ENCODE peak calls at places on chromosomes 2 and 18, in six cellular contexts. G is upper lobe of left lung, F is Peyer's patch, Y is right lobe of liver, V is tibial nerve, E is heart right ventricle. S is an unnamed sample. For H3K4me1 and H3K9me3, the result is how much of the 10 kb centered on the place peaks cover.

GRCh38 chr2:100840519-100840918 is 20.6 kb downstream of the NPAS2 start:
- DNase-seq in G (no peak), F (no peak), Y (no peak), V (no peak), E (no peak), S (no peak)

GRCh38 chr2:239898292-239898925 is 126.7 kb downstream of the NDUFA10 start:
- DNase-seq in G (no peak), F (no peak), Y (peak), V (no peak), E (no peak), S (no peak)

GRCh38 chr2:182592691-182593393 is 123.2 kb upstream of the DNAJC10 start:
- DNase-seq in G (no peak), F (no peak), Y (no peak), V (no peak), E (no peak), S (no peak)

GRCh38 chr2:47250576-47251403 is 95.7 kb upstream of the STPG4 start:
- DNase-seq in G (no peak), F (no peak), Y (no peak), V (no peak), E (no peak), S (no peak)

GRCh38 chr18:62325806-62326645 is 916 bp downstream of the TNFRSF11A start:
- DNase-seq in G (peak), F (peak), Y (no peak), V (no peak), E (no peak), S (peak)

GRCh38 chr18:68104036-68104435 is 587.5 kb upstream of the DSEL start:
- DNase-seq in G (no peak), F (no peak), Y (no peak), V (no peak), E (no peak), S (no peak)

GRCh38 chr2:70420005-70420580 is 118.2 kb upstream of the FAM136A start:
- DNase-seq in G (no peak), F (no peak), Y (no peak), V (no peak), E (no peak), S (no peak)

GRCh38 chr2:157362627-157363026 is 37.0 kb upstream of the ERMN start:
- DNase-seq in G (no peak), F (no peak), Y (no peak), V (no peak), E (no peak), S (no peak)

GRCh38 chr2:56234241-56234640 is 50.5 kb downstream of the CCDC85A start:
- DNase-seq in G (no peak), F (no peak), Y (no peak), V (no peak), E (no peak), S (no peak)

GRCh38 chr2:44672431-44672830 is 269.1 kb upstream of the SIX3 start:
- DNase-seq in G (no peak), F (no peak), Y (no peak), V (no peak), E (no peak), S (no peak)

GRCh38 chr2:238272156-238272555 is 16.3 kb downstream of the PER2 start:
- DNase-seq in G (no peak), F (no peak), Y (no peak), V (no peak), E (no peak), S (no peak)

GRCh38 chr18:46449033-46449432 is 208.0 kb downstream of the LOXHD1 start:
- DNase-seq in G (no peak), F (no peak), Y (no peak), V (no peak), E (no peak), S (no peak)

GRCh38 chr2:47724221-47724981 is 58.5 kb upstream of the MSH6 start:
- DNase-seq in G (no peak), F (no peak), Y (no peak), V (no peak), E (no peak), S (no peak)

GRCh38 chr2:67251741-67252140 is 145.4 kb upstream of the ETAA1 start:
- DNase-seq in G (no peak), F (no peak), Y (no peak), V (no peak), E (no peak), S (no peak)

GRCh38 chr2:143261986-143262784 is 133.0 kb downstream of the ARHGAP15 start:
- DNase-seq in G (peak), F (no peak), Y (no peak), V (no peak), E (no peak), S (no peak)

GRCh38 chr2:71326968-71327367 is 4.6 kb upstream of the ZNF638 start:
- DNase-seq in G (no peak), F (no peak), Y (no peak), V (no peak), E (no peak), S (no peak)

GRCh38 chr2:196330645-196331044 is 159.3 kb upstream of the STK17B start:
- DNase-seq in G (no peak), F (no peak), Y (no peak), V (no peak), E (no peak), S (no peak)

GRCh38 chr18:3703732-3704176 is 253.8 kb downstream of the TGIF1 start:
- DNase-seq in G (peak), F (peak), Y (peak), V (peak), E (peak), S (peak)

GRCh38 chr2:47058061-47058931 is 96.8 kb downstream of the STPG4 start:
- DNase-seq in G (peak), F (no peak), Y (no peak), V (no peak), E (no peak), S (no peak)

GRCh38 chr2:12742891-12743290 is 26.2 kb downstream of the TRIB2 start:
- DNase-seq in G (no peak), F (no peak), Y (no peak), V (no peak), E (no peak), S (no peak)

GRCh38 chr2:203683932-203684556 is 22.4 kb upstream of the CD28 start:
- DNase-seq in G (peak), F (no peak), Y (no peak), V (no peak), E (no peak), S (peak)

GRCh38 chr18:11752116-11752911 is 63.2 kb downstream of the GNAL start:
- DNase-seq in G (no peak), F (no peak), Y (no peak), V (no peak), E (no peak), S (peak)

GRCh38 chr2:43495727-43496126 is 100.1 kb downstream of the THADA start:
- DNase-seq in G (no peak), F (no peak), Y (no peak), V (no peak), E (no peak), S (no peak)

GRCh38 chr18:23126352-23127056 is 8.8 kb upstream of the CABLES1 start:
- DNase-seq in G (no peak), F (peak), Y (no peak), V (no peak), E (no peak), S (no peak)

GRCh38 chr18:54762386-54762785 is 65.9 kb upstream of the RAB27B start:
- DNase-seq in G (no peak), F (no peak), Y (no peak), V (no peak), E (no peak), S (no peak)

GRCh38 chr2:46096272-46096671 is 200.9 kb upstream of the EPAS1 start:
- DNase-seq in G (no peak), F (no peak), Y (no peak), V (no peak), E (no peak), S (no peak)

GRCh38 chr2:201220102-201220570 is 37.2 kb downstream of the CASP10 start:
- DNase-seq in G (peak), F (no peak), Y (no peak), V (no peak), E (peak), S (peak)

GRCh38 chr18:25704096-25704870 is 352.3 kb upstream of the ZNF521 start:
- DNase-seq in G (no peak), F (no peak), Y (no peak), V (no peak), E (no peak), S (no peak)

GRCh38 chr2:174586896-174587295 is 10.7 kb downstream of the WIPF1 start:
- DNase-seq in G (no peak), F (no peak), Y (no peak), V (no peak), E (no peak), S (no peak)

GRCh38 chr18:35619941-35620340 is 38.4 kb downstream of the GALNT1 start:
- DNase-seq in G (no peak), F (no peak), Y (no peak), V (no peak), E (no peak), S (no peak)

GRCh38 chr2:25878361-25879132 is at the start of gene ASXL2:
- DNase-seq in G (peak), F (peak), Y (peak), V (peak), E (peak), S (peak)
- TF ChIP-seq CTCF in G (no peak), F (no peak), Y (no peak), V (no peak), E (peak), S (no peak)

GRCh38 chr2:29273704-29274611 is 158.7 kb downstream of the CLIP4 start:
- DNase-seq in G (no peak), F (no peak), Y (no peak), V (no peak), E (no peak), S (no peak)
- H3K4me1 ChIP-seq in G (under half), F (under half), Y (under half), V (under half), E (under half), S (under half)

DNA sequence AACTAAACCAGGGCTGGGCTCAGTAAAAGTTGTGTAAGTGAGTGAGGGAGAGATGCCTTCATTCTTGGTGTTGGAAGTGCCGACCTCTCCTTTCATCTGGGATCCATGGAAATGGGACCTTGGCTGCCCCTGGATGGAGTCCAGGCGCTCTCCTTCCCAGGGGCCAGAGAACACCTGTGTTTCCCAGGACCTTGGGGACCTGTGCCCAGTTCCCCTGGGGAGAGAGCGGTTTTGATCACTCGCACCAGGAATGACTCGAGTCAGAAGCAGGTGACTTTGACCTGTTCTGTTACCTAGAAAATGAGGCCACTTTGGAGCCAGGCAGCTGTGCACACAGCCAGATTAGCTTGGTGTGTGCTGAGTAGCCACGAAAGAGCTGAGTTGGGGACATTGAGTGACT is 97.3 kb downstream of the SH3BP4 start:
- DNase-seq in G (no peak), F (no peak), Y (peak), V (no peak), E (no peak), S (no peak)
- H3K9me3 ChIP-seq in G (under half), F (under half), Y (under half), V (under half), E (under half), S (under half)

DNA sequence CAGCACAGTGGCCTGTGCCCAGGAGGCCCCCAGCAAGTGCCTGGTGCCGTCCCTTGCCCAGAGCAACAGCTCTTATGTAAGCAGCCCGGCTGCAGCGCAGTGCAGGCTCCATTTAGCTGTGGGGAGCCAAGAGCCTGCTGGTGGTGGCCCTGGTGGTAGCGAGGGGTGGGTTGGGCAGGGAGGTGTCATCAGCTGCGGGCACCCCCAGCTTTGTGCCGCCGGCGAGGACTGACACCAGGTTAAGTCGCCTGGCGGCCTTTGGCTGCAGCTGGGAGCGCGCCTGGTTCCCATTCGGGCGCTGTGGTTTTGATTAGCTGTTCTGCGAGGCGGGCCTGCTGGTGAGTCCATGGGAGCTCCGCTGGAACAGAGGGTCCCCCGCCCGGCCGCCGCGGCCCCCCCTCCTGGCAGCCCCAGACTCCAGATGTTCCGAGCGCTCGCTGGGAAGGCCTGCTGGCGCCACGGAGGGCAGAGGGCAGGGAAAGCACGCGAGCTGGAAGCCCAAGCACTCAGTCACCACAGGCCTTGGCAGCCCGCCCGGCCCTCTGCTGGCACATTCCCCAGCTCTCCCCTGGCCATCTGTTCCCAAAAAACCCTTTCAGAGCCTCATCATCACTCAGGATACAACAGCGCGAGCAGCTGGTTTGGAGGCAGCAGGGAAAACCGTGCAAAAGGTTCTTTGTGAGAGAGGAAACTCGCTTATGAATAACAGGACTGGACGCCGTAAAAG is 18.4 kb downstream of the ATOH8 start:
- DNase-seq in G (peak), F (peak), Y (peak), V (peak), E (peak), S (peak)
- TF ChIP-seq CTCF in G (peak), F (no peak), Y (no peak), V (peak), E (peak), S (peak)

DNA sequence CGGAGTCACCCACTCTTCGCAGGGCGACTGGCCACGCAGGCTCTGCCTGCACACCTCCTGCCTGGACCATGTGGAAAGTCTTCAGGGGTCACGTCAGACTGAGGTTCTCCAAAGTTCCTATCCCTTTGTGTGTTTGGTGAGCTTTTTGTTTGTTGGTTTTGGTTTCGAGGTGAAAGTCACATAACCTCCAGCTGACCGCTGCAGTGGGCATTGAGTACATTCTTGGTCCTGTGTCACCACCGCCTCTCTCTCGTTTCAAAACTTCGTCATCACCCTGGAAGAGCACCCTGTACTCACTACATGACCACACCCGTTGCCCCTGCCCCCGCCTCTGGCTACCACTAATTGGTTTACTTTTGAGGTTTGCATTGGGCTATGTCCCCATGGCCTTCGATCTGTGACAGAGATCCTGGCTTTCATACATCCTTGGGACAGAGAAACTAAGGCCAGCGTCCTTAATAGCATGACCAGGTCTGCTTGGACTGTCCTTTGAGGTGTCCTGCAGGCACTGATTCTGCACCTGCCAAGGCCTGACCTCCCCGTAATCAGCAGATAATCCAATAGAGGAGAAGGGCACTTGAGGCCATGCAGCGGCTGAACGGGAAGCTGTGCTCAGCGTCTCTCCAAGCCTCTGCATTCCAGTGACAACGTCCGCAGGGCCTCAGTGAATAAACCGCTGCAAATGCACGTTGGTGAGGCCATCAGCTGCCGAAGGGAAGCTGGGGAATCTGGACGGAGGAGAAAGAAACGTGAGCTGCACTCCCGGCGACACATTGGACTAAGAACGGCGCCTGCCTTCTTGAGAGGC is 46.8 kb downstream of the SH3BP4 start:
- DNase-seq in G (peak), F (peak), Y (peak), V (no peak), E (no peak), S (peak)
- H3K4me1 ChIP-seq in G (under half), F (under half), Y (under half), V (under half), E (under half), S (half or more)

GRCh38 chr18:44464401-44465185 is 216.1 kb upstream of the SETBP1 start:
- DNase-seq in G (no peak), F (no peak), Y (no peak), V (no peak), E (no peak), S (no peak)

GRCh38 chr18:44453505-44453904 is 227.2 kb upstream of the SETBP1 start:
- DNase-seq in G (no peak), F (no peak), Y (no peak), V (no peak), E (no peak), S (no peak)

DNA sequence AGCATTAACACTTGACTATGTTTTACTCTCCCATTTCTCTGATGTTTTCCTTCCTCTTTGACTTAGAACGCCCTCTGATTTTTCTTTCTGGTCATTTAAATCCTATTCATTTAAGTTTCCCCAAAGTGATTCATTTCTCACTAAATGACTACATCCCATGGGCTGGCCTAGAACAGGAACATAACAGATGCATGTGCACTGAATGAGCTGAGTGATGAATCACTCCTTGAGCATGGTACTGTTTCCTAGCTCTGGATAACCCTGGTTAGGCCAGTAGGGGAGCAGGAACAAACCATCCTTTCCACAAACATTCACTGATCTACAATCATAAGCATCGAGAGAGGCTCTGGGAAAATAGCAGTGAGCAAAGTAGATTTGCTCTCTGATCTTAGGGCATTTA is 221.9 kb upstream of the SETBP1 start:
- DNase-seq in G (no peak), F (no peak), Y (no peak), V (no peak), E (no peak), S (peak)
- H3K9me3 ChIP-seq in G (under half), F (under half), Y (under half), V (under half), E (under half), S (under half)

DNA sequence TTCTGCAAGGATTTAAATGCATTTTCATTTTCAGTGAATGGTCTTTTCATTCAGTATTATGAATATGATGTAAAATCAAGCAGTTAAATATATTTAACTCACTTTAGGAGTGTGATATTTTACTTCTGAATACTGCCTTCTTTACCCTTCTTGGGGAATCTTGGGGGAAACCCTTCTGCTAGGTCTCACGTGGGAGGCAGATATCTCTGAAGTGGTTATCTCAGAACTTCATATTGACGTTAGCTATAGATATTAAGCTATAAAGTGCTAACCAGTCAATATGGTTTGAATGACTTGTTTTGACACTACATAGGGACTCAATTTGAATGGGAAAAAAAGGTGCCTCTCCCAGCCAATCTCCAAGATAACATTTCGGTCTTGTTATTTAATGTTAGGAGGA is 9.8 kb downstream of the REL start:
- DNase-seq in G (no peak), F (no peak), Y (no peak), V (no peak), E (no peak), S (no peak)
- TF ChIP-seq CTCF in G (no peak), F (no peak), Y (no peak), V (no peak), E (no peak), S (no peak)

DNA sequence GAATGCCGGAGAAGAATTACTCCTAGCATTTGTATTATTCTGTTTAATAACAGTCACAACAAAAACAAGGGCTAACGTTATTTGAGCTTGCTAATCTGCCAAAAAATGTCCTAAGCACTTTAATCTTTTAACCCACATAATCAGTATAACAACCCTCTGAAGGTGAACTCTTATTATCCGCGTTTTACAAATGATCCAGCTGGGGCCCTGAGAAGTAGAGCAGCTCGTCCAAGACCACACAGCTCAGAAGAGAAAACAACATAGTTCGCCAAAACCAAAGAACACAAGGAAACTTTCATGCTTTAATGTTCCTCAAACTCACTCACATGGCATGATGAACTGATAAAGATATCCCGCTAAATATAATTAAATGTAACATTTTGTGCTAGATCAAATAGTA is 159.7 kb upstream of the ZNF236 start:
- DNase-seq in G (no peak), F (no peak), Y (no peak), V (no peak), E (no peak), S (no peak)
- H3K4me1 ChIP-seq in G (under half), F (under half), Y (under half), V (under half), E (under half), S (under half)

GRCh38 chr2:14385043-14385442 is 247.5 kb upstream of the LRATD1 start:
- DNase-seq in G (no peak), F (no peak), Y (no peak), V (no peak), E (no peak), S (no peak)

GRCh38 chr2:14387332-14387731 is 245.2 kb upstream of the LRATD1 start:
- DNase-seq in G (no peak), F (no peak), Y (no peak), V (no peak), E (no peak), S (no peak)

DNA sequence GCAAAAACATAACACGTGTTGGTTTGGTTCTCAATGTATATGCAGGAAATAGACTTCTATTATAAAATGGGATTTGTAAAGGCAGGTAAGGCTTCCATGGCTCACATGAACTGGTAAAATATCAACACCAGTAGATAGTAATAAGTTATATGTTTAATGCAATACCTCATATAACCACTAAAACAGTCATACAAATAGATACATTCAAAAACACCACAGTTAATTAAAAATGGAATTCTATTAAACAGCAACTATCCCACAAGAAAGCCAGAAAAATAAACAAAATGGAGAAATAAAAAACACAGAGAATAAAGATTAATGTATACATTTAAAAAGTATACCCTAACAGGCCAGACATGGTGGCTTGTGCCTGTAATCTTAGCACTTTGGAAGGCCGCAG is 243.8 kb upstream of the LRATD1 start:
- DNase-seq in G (no peak), F (no peak), Y (no peak), V (no peak), E (no peak), S (no peak)
- H3K9me3 ChIP-seq in G (under half), F (under half), Y (under half), V (under half), E (under half), S (under half)